ENCODE peak calls at places on chromosomes 12 and 14, in six cellular contexts. F, S, W, U, Y and B are unnamed samples.
A peak's percentile ranks its signal among the peaks of the same experiment; 100 is the strongest.

GRCh38 chr12:113075137-113075683 is 18.7 kb downstream of the DTX1 start:
- DNase-seq in F (no peak), S (no peak), W (peak; percentile 93), U (no peak), Y (no peak), B (no peak)

GRCh38 chr12:62256408-62257079 is 3.7 kb upstream of the USP15 start:
- DNase-seq in F (no peak), S (peak; percentile 36), W (no peak), U (no peak), Y (no peak), B (no peak)

GRCh38 chr12:55745361-55746146 is 2.6 kb downstream of the GDF11 start:
- DNase-seq in F (peak; percentile 85), S (no peak), W (no peak), U (no peak), Y (no peak), B (peak; percentile 30)

GRCh38 chr12:92394895-92395294 is 249.2 kb upstream of the BTG1 start:
- DNase-seq in F (no peak), S (no peak), W (no peak), U (no peak), Y (no peak), B (no peak)

GRCh38 chr14:99519347-99519881 is 38.2 kb downstream of the CCNK start:
- DNase-seq in F (no peak), S (no peak), W (no peak), U (no peak), Y (peak; percentile 13), B (no peak)

GRCh38 chr12:85720308-85721033 is 115.7 kb downstream of the RASSF9 start:
- DNase-seq in F (no peak), S (no peak), W (no peak), U (no peak), Y (no peak), B (no peak)

GRCh38 chr14:37172936-37173613 is 669 bp upstream of the SLC25A21 start:
- DNase-seq in F (no peak), S (no peak), W (no peak), U (no peak), Y (no peak), B (no peak)

GRCh38 chr12:11807453-11807852 is 158.0 kb downstream of the ETV6 start:
- DNase-seq in F (no peak), S (no peak), W (peak; percentile 30), U (no peak), Y (no peak), B (no peak)

GRCh38 chr14:71117839-71118743 is 210.8 kb downstream of the PCNX1 start:
- DNase-seq in F (no peak), S (peak; percentile 78), W (peak; percentile 39), U (no peak), Y (no peak), B (no peak)

GRCh38 chr14:34013714-34014055 is 62.8 kb upstream of the EGLN3 start:
- DNase-seq in F (no peak), S (no peak), W (peak; percentile 27), U (no peak), Y (no peak), B (no peak)

DNA sequence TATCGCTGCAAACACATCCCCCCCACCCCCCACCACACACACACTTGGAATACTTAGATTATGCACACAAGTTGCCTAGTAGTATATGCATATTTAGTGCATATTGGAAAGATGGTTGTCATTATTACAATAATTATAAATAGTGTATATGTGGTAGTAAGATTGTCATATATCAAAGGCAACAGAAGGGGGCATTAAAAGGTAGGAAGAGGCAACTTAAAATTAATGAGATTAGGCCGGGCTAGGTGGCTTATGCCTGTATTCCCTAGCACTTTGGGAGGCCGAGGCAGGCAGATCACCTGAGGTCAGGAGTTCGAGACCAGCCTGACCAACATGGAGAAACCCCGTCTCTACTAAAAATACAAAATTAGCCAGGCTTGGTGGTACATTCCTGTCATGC is 52.1 kb downstream of the GSC start:
- DNase-seq in F (no peak), S (no peak), W (no peak), U (no peak), Y (no peak), B (no peak)
- TF ChIP-seq CTCF in F (no peak), S (no peak), W (no peak), U (no peak), Y (no peak), B (no peak)

DNA sequence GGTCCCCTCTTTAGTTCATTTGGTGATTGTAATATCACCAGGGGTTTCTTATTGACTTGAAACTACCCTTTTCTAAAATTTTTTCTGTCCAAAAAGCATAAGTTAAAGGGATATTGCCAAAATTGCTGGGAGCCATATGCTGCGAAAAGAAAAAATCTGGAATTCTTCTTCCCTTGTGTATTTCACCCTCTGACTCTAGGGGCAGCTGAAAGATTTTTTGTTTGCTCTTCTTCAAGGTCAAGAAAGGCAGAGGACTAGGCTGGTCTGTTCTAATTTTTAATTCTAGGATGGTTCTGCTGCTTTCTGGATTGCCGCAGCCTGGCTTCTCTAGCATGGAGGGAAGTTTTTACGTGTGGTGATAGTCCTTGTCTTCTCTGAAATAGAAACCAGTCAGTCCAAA is 61.6 kb downstream of the FBXL14 start:
- DNase-seq in F (no peak), S (no peak), W (no peak), U (no peak), Y (no peak), B (no peak)
- TF ChIP-seq CTCF in F (no peak), S (peak; percentile 5), W (no peak), U (no peak), Y (no peak), B (no peak)

GRCh38 chr14:103031956-103032355 is 25.4 kb downstream of the CDC42BPB start:
- DNase-seq in F (no peak), S (no peak), W (no peak), U (no peak), Y (no peak), B (peak; percentile 29)
- TF ChIP-seq CTCF in F (no peak), S (no peak), W (no peak), U (no peak), Y (no peak), B (no peak)

DNA sequence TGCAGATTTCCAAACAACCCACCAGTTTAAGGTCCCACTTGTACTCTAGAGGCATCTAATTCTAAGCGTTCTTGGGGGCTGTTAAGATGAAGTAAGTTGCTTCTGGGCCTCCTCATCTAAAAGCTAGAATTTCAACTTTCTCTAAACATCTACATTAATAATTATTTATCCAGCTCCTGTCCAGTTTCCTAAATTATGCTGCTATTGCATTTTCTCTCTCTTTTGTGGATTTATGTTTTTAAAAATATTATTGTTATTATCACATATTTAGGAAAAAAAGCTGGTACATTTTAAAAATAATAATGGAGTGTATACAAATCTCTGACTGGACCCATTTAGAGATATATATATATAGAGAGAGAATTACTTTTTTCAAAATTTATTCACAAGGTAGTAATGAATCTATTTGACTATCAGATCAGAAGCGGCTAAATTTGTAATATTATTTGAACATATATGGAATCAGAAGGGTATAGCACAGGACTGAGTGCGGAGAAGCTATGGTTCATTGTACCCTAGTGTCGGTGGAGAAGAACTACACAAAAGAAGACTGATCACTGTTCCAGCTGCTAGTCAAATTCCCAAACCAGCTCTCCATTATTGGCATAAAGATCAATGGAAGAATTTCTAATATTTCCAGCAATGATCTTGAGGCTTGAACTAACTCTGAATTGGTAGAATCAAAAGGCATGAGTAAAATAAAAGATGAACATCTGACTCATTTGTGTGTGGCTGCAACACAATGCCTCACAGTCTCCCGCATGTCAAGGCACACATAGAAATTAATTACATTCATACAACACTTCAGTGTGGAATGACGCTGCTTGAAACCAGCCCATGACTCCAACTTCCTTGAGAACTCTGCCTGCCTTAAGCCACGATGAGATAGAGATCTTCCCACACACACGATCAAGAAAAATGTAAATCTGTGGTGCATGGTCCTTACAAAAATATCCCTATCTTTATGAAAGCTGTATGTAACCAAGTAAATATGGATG is 433.4 kb upstream of the OR4E1 start:
- DNase-seq in F (no peak), S (peak; percentile 29), W (no peak), U (no peak), Y (no peak), B (no peak)
- TF ChIP-seq CTCF in F (no peak), S (no peak), W (no peak), U (no peak), Y (no peak), B (peak; percentile 41)

GRCh38 chr12:23221066-23221465 is 596.1 kb downstream of the ETNK1 start:
- DNase-seq in F (no peak), S (no peak), W (no peak), U (no peak), Y (no peak), B (peak; percentile 13)
- TF ChIP-seq CTCF in F (peak; percentile 23), S (no peak), W (no peak), U (no peak), Y (peak; percentile 18), B (no peak)

GRCh38 chr12:96305665-96306064 is 94.6 kb downstream of the CDK17 start:
- DNase-seq in F (no peak), S (no peak), W (no peak), U (no peak), Y (no peak), B (no peak)
- TF ChIP-seq CTCF in F (no peak), S (no peak), W (no peak), U (no peak), Y (no peak), B (no peak)